ENCODE peak calls at places on chromosomes 7 and 10, in four cellular contexts. O is anterior cingulate cortex, J is SW480, D is brain microvascular endothelial cell. N is an unnamed sample.

GRCh38 chr10:117461766-117462423 is 80.7 kb upstream of the EMX2 start:
- DNase-seq in O (no peak), J (peak; percentile 48), D (peak; percentile 11), N (peak; percentile 85)

GRCh38 chr10:3924344-3924743 is 139.3 kb upstream of the KLF6 start:
- DNase-seq in O (no peak), J (peak; percentile 76), D (peak; percentile 93), N (peak; percentile 76)

GRCh38 chr10:23742807-23743206 is 303.9 kb downstream of the OTUD1 start:
- DNase-seq in O (no peak), J (no peak), D (no peak), N (no peak)

GRCh38 chr10:132467464-132468149 is 70.0 kb upstream of the INPP5A start:
- DNase-seq in O (no peak), J (no peak), D (no peak), N (no peak)

GRCh38 chr7:26097837-26098668 is 53.9 kb upstream of the NFE2L3 start:
- DNase-seq in O (no peak), J (no peak), D (peak; percentile 0), N (no peak)

GRCh38 chr10:98309366-98310355 is 41.7 kb upstream of the LOXL4 start:
- DNase-seq in O (peak; percentile 13), J (peak; percentile 70), D (peak; percentile 71), N (peak; percentile 60)

GRCh38 chr10:132229834-132230556 is 43.2 kb downstream of the DPYSL4 start:
- DNase-seq in O (no peak), J (peak; percentile 16), D (no peak), N (no peak)

GRCh38 chr7:39056153-39056552 is 78.4 kb downstream of the POU6F2 start:
- DNase-seq in O (no peak), J (no peak), D (no peak), N (no peak)

GRCh38 chr10:120172371-120172770 is 279.8 kb downstream of the SEC23IP start:
- DNase-seq in O (no peak), J (no peak), D (peak; percentile 37), N (peak; percentile 1)

GRCh38 chr7:106736508-106737201 is 75.7 kb upstream of the CCDC71L start:
- DNase-seq in O (no peak), J (peak; percentile 76), D (peak; percentile 72), N (peak; percentile 73)

GRCh38 chr10:35510891-35511290 is 94.2 kb upstream of the GJD4 start:
- DNase-seq in O (no peak), J (no peak), D (no peak), N (no peak)

GRCh38 chr7:139669106-139670061 is 108.4 kb downstream of the HIPK2 start:
- DNase-seq in O (no peak), J (no peak), D (no peak), N (no peak)

GRCh38 chr10:34661580-34661979 is 153.5 kb downstream of the PARD3 start:
- DNase-seq in O (no peak), J (no peak), D (no peak), N (no peak)

GRCh38 chr10:117477961-117478670 is 64.4 kb upstream of the EMX2 start:
- DNase-seq in O (no peak), J (peak; percentile 50), D (peak; percentile 40), N (peak; percentile 71)